ENCODE peak calls at places on chromosomes 1 and 21, in nine cellular contexts. F, S, P, D, G, R, N, L and K are unnamed samples.
A peak's percentile ranks its signal among the peaks of the same experiment; 100 is the strongest.

GRCh38 chr1:179231923-179232322 is 2.4 kb upstream of the ABL2 start:
- DNase-seq in F (no peak), S (no peak), P (no peak), D (no peak), G (no peak), R (no peak), N (no peak), L (no peak), K (no peak)

GRCh38 chr1:1399870-1400575 is 888 bp upstream of the CCNL2 start:
- DNase-seq in F (no peak), S (peak; percentile 57), P (no peak), D (no peak), G (no peak), R (peak; percentile 71), N (no peak), L (peak; percentile 29), K (peak; percentile 15)

GRCh38 chr1:234683856-234684632 is 74.1 kb upstream of the IRF2BP2 start:
- DNase-seq in F (peak; percentile 63), S (no peak), P (peak; percentile 79), D (peak; percentile 61), G (peak; percentile 64), R (peak; percentile 94), N (no peak), L (peak; percentile 88), K (no peak)

GRCh38 chr1:173532237-173532636 is 55.1 kb downstream of the PRDX6 start:
- DNase-seq in F (no peak), S (no peak), P (no peak), D (no peak), G (no peak), R (no peak), N (no peak), L (no peak), K (no peak)

GRCh38 chr1:112868191-112868590 is 87.8 kb downstream of the SLC16A1 start:
- DNase-seq in F (no peak), S (no peak), P (no peak), D (no peak), G (no peak), R (no peak), N (no peak), L (no peak), K (no peak)

GRCh38 chr1:218259800-218260199 is 25.3 kb upstream of the RRP15 start:
- DNase-seq in F (no peak), S (peak; percentile 22), P (no peak), D (no peak), G (no peak), R (no peak), N (no peak), L (peak; percentile 21), K (peak; percentile 46)

GRCh38 chr1:64161347-64162080 is 41.9 kb upstream of the UBE2U start:
- DNase-seq in F (no peak), S (no peak), P (peak; percentile 61), D (no peak), G (no peak), R (no peak), N (peak; percentile 63), L (peak; percentile 72), K (no peak)

GRCh38 chr1:219058891-219059820 is 114.5 kb upstream of the LYPLAL1 start:
- DNase-seq in F (no peak), S (no peak), P (no peak), D (no peak), G (no peak), R (no peak), N (no peak), L (no peak), K (no peak)

GRCh38 chr1:162359523-162360236 is 17.0 kb downstream of the SPATA46 start:
- DNase-seq in F (no peak), S (peak; percentile 20), P (no peak), D (no peak), G (no peak), R (no peak), N (no peak), L (no peak), K (no peak)

GRCh38 chr21:43573921-43574320 is 85.4 kb downstream of the HSF2BP start:
- DNase-seq in F (no peak), S (no peak), P (no peak), D (no peak), G (no peak), R (no peak), N (no peak), L (no peak), K (no peak)

GRCh38 chr1:21141030-21141429 is 35.7 kb downstream of the EIF4G3 start:
- DNase-seq in F (no peak), S (no peak), P (no peak), D (no peak), G (no peak), R (no peak), N (no peak), L (no peak), K (no peak)

GRCh38 chr1:174159253-174160108 is at the start of gene RABGAP1L:
- DNase-seq in F (peak; percentile 95), S (peak; percentile 98), P (peak; percentile 87), D (peak; percentile 91), G (peak; percentile 93), R (peak; percentile 94), N (peak; percentile 63), L (peak; percentile 95), K (peak; percentile 96)

GRCh38 chr1:1290238-1290731 is 10.0 kb downstream of the SCNN1D start:
- DNase-seq in F (peak; percentile 66), S (no peak), P (no peak), D (no peak), G (no peak), R (peak; percentile 85), N (no peak), L (peak; percentile 38), K (peak; percentile 44)

GRCh38 chr1:218108034-218108433 is 177.1 kb upstream of the RRP15 start:
- DNase-seq in F (no peak), S (no peak), P (no peak), D (no peak), G (no peak), R (no peak), N (no peak), L (no peak), K (no peak)

GRCh38 chr1:190497561-190497960 is 19.9 kb upstream of the BRINP3 start:
- DNase-seq in F (no peak), S (no peak), P (no peak), D (no peak), G (no peak), R (no peak), N (no peak), L (no peak), K (no peak)

GRCh38 chr1:60428161-60428560 is 354.6 kb upstream of the C1orf87 start:
- DNase-seq in F (no peak), S (no peak), P (peak; percentile 42), D (no peak), G (no peak), R (no peak), N (no peak), L (peak; percentile 22), K (no peak)

GRCh38 chr21:42568834-42569731 is 55.4 kb downstream of the SLC37A1 start:
- DNase-seq in F (no peak), S (no peak), P (no peak), D (peak; percentile 48), G (no peak), R (peak; percentile 53), N (no peak), L (no peak), K (no peak)

GRCh38 chr1:226123212-226123560 is 60.7 kb downstream of the H3-3A start:
- DNase-seq in F (no peak), S (no peak), P (no peak), D (no peak), G (no peak), R (no peak), N (no peak), L (no peak), K (no peak)

GRCh38 chr1:80896957-80897356 is 903.8 kb upstream of the ADGRL2 start:
- DNase-seq in F (no peak), S (no peak), P (no peak), D (no peak), G (no peak), R (no peak), N (no peak), L (no peak), K (no peak)

GRCh38 chr1:25804244-25804963 is 4.4 kb downstream of the SELENON start:
- DNase-seq in F (no peak), S (peak; percentile 85), P (no peak), D (no peak), G (no peak), R (no peak), N (no peak), L (peak; percentile 33), K (no peak)
- TF ChIP-seq CTCF in F (no peak), S (no peak), P (no peak), D (no peak), G (no peak), R (no peak), N (no peak), L (no peak), K (peak; percentile 17)

GRCh38 chr1:176576670-176577069 is 113.7 kb downstream of the PAPPA2 start:
- DNase-seq in F (no peak), S (no peak), P (no peak), D (no peak), G (no peak), R (no peak), N (no peak), L (no peak), K (no peak)

GRCh38 chr1:176574756-176575155 is 111.8 kb downstream of the PAPPA2 start:
- DNase-seq in F (no peak), S (no peak), P (no peak), D (no peak), G (no peak), R (no peak), N (no peak), L (no peak), K (no peak)

GRCh38 chr1:176575991-176576390 is 113.0 kb downstream of the PAPPA2 start:
- DNase-seq in F (no peak), S (no peak), P (no peak), D (no peak), G (no peak), R (no peak), N (no peak), L (no peak), K (no peak)

GRCh38 chr1:176579087-176579486 is 116.1 kb downstream of the PAPPA2 start:
- DNase-seq in F (no peak), S (no peak), P (no peak), D (no peak), G (no peak), R (no peak), N (no peak), L (no peak), K (no peak)

GRCh38 chr1:176577651-176578197 is 114.7 kb downstream of the PAPPA2 start:
- DNase-seq in F (no peak), S (no peak), P (no peak), D (no peak), G (no peak), R (no peak), N (no peak), L (no peak), K (no peak)
- TF ChIP-seq CTCF in F (no peak), S (no peak), P (no peak), D (no peak), G (no peak), R (no peak), N (no peak), L (no peak), K (no peak)

GRCh38 chr1:169513208-169513607 is 27.5 kb upstream of the SLC19A2 start:
- DNase-seq in F (no peak), S (no peak), P (peak; percentile 63), D (no peak), G (no peak), R (no peak), N (no peak), L (peak; percentile 78), K (no peak)
- TF ChIP-seq CTCF in F (no peak), S (no peak), P (no peak), D (no peak), G (no peak), R (no peak), N (no peak), L (no peak), K (no peak)

GRCh38 chr21:36180963-36181362 is 24.3 kb downstream of the DOP1B start:
- DNase-seq in F (no peak), S (no peak), P (no peak), D (no peak), G (no peak), R (no peak), N (no peak), L (no peak), K (no peak)
- TF ChIP-seq CTCF in F (no peak), S (no peak), P (no peak), D (no peak), G (no peak), R (no peak), N (no peak), L (no peak), K (no peak)